ENCODE peak calls at places on chromosome 15, in eight cellular contexts. One of them, this sample, is unnamed.

GRCh38 chr15:63109498-63110290 is 12.0 kb upstream of the LACTB start:
- DNase-seq in MV-4-11: no peak
- DNase-seq in hippocampal formation: no peak
- DNase-seq in effector memory CD4-positive, alpha-beta T cell: no peak
- DNase-seq in transverse colon: no peak
- DNase-seq in Kasumi-1: no peak
- DNase-seq in NCI-H2029 treated with DMSO at 0.1 percent for 48 hours: no peak
- DNase-seq in B cell: no peak
- DNase-seq in this sample: no peak

GRCh38 chr15:75553659-75554058 is 25.5 kb downstream of the PTPN9 start:
- DNase-seq in MV-4-11: no peak
- DNase-seq in hippocampal formation: no peak
- DNase-seq in effector memory CD4-positive, alpha-beta T cell: no peak
- DNase-seq in transverse colon: no peak
- DNase-seq in Kasumi-1: no peak
- DNase-seq in NCI-H2029 treated with DMSO at 0.1 percent for 48 hours: no peak
- DNase-seq in B cell: no peak
- DNase-seq in this sample: no peak

GRCh38 chr15:65723786-65724354 is 68.2 kb downstream of the DENND4A start:
- DNase-seq in MV-4-11: peak; percentile 44
- DNase-seq in hippocampal formation: no peak
- DNase-seq in effector memory CD4-positive, alpha-beta T cell: no peak
- DNase-seq in transverse colon: no peak
- DNase-seq in Kasumi-1: no peak
- DNase-seq in NCI-H2029 treated with DMSO at 0.1 percent for 48 hours: no peak
- DNase-seq in B cell: no peak
- DNase-seq in this sample: no peak

GRCh38 chr15:48285329-48286214 is 45.7 kb upstream of the DUT start:
- DNase-seq in MV-4-11: peak; percentile 79
- DNase-seq in hippocampal formation: peak; percentile 69
- DNase-seq in effector memory CD4-positive, alpha-beta T cell: no peak
- DNase-seq in transverse colon: peak; percentile 62
- DNase-seq in Kasumi-1: peak; percentile 71
- DNase-seq in NCI-H2029 treated with DMSO at 0.1 percent for 48 hours: peak; percentile 54
- DNase-seq in B cell: peak; percentile 52
- DNase-seq in this sample: no peak

GRCh38 chr15:67242665-67243064 is 11.8 kb downstream of the AAGAB start:
- DNase-seq in MV-4-11: peak; percentile 77
- DNase-seq in hippocampal formation: no peak
- DNase-seq in effector memory CD4-positive, alpha-beta T cell: no peak
- DNase-seq in transverse colon: no peak
- DNase-seq in Kasumi-1: peak; percentile 64
- DNase-seq in NCI-H2029 treated with DMSO at 0.1 percent for 48 hours: no peak
- DNase-seq in B cell: no peak
- DNase-seq in this sample: no peak

GRCh38 chr15:91408476-91409076 is 308.5 kb downstream of the SV2B start:
- DNase-seq in MV-4-11: peak; percentile 15
- DNase-seq in hippocampal formation: no peak
- DNase-seq in effector memory CD4-positive, alpha-beta T cell: no peak
- DNase-seq in transverse colon: no peak
- DNase-seq in Kasumi-1: no peak
- DNase-seq in NCI-H2029 treated with DMSO at 0.1 percent for 48 hours: no peak
- DNase-seq in B cell: no peak
- DNase-seq in this sample: no peak

GRCh38 chr15:101039461-101039860 is 120.3 kb downstream of the LRRK1 start:
- DNase-seq in MV-4-11: no peak
- DNase-seq in hippocampal formation: no peak
- DNase-seq in effector memory CD4-positive, alpha-beta T cell: no peak
- DNase-seq in transverse colon: peak; percentile 2
- DNase-seq in Kasumi-1: no peak
- DNase-seq in NCI-H2029 treated with DMSO at 0.1 percent for 48 hours: no peak
- DNase-seq in B cell: no peak
- DNase-seq in this sample: no peak

GRCh38 chr15:99450896-99451358 is 114.9 kb upstream of the MEF2A start:
- DNase-seq in MV-4-11: peak; percentile 17
- DNase-seq in hippocampal formation: peak; percentile 16
- DNase-seq in effector memory CD4-positive, alpha-beta T cell: peak; percentile 21
- DNase-seq in transverse colon: peak; percentile 79
- DNase-seq in Kasumi-1: peak; percentile 14
- DNase-seq in NCI-H2029 treated with DMSO at 0.1 percent for 48 hours: no peak
- DNase-seq in B cell: no peak
- DNase-seq in this sample: no peak

GRCh38 chr15:81027200-81027599 is 26.5 kb downstream of the TLNRD1 start:
- DNase-seq in MV-4-11: no peak
- DNase-seq in hippocampal formation: no peak
- DNase-seq in effector memory CD4-positive, alpha-beta T cell: no peak
- DNase-seq in transverse colon: no peak
- DNase-seq in Kasumi-1: no peak
- DNase-seq in NCI-H2029 treated with DMSO at 0.1 percent for 48 hours: no peak
- DNase-seq in B cell: no peak
- DNase-seq in this sample: no peak

GRCh38 chr15:68550498-68551295 is 28.1 kb upstream of the CORO2B start:
- DNase-seq in MV-4-11: peak; percentile 2
- DNase-seq in hippocampal formation: peak; percentile 31
- DNase-seq in effector memory CD4-positive, alpha-beta T cell: peak; percentile 28
- DNase-seq in transverse colon: peak; percentile 78
- DNase-seq in Kasumi-1: peak; percentile 15
- DNase-seq in NCI-H2029 treated with DMSO at 0.1 percent for 48 hours: no peak
- DNase-seq in B cell: peak; percentile 64
- DNase-seq in this sample: peak; percentile 91

GRCh38 chr15:73927476-73928240 is 1.4 kb downstream of the LOXL1 start:
- DNase-seq in MV-4-11: no peak
- DNase-seq in hippocampal formation: no peak
- DNase-seq in effector memory CD4-positive, alpha-beta T cell: peak; percentile 50
- DNase-seq in transverse colon: peak; percentile 70
- DNase-seq in Kasumi-1: no peak
- DNase-seq in NCI-H2029 treated with DMSO at 0.1 percent for 48 hours: no peak
- DNase-seq in B cell: peak; percentile 90
- DNase-seq in this sample: no peak

GRCh38 chr15:57218826-57219576 is 157.3 kb upstream of the CGNL1 start:
- DNase-seq in MV-4-11: peak; percentile 50
- DNase-seq in hippocampal formation: peak; percentile 33
- DNase-seq in effector memory CD4-positive, alpha-beta T cell: no peak
- DNase-seq in transverse colon: no peak
- DNase-seq in Kasumi-1: peak; percentile 84
- DNase-seq in NCI-H2029 treated with DMSO at 0.1 percent for 48 hours: peak; percentile 68
- DNase-seq in B cell: no peak
- DNase-seq in this sample: no peak

GRCh38 chr15:63283126-63283525 is 5.7 kb downstream of the APH1B start:
- DNase-seq in MV-4-11: peak; percentile 83
- DNase-seq in hippocampal formation: no peak
- DNase-seq in effector memory CD4-positive, alpha-beta T cell: no peak
- DNase-seq in transverse colon: no peak
- DNase-seq in Kasumi-1: no peak
- DNase-seq in NCI-H2029 treated with DMSO at 0.1 percent for 48 hours: no peak
- DNase-seq in B cell: no peak
- DNase-seq in this sample: no peak

GRCh38 chr15:72790302-72790955 is 6.9 kb upstream of the ADPGK start:
- DNase-seq in MV-4-11: no peak
- DNase-seq in hippocampal formation: no peak
- DNase-seq in effector memory CD4-positive, alpha-beta T cell: no peak
- DNase-seq in transverse colon: no peak
- DNase-seq in Kasumi-1: no peak
- DNase-seq in NCI-H2029 treated with DMSO at 0.1 percent for 48 hours: no peak
- DNase-seq in B cell: no peak
- DNase-seq in this sample: no peak

GRCh38 chr15:35548435-35548834 is 2.5 kb upstream of the DPH6 start:
- DNase-seq in MV-4-11: no peak
- DNase-seq in hippocampal formation: no peak
- DNase-seq in effector memory CD4-positive, alpha-beta T cell: no peak
- DNase-seq in transverse colon: no peak
- DNase-seq in Kasumi-1: no peak
- DNase-seq in NCI-H2029 treated with DMSO at 0.1 percent for 48 hours: no peak
- DNase-seq in B cell: no peak
- DNase-seq in this sample: no peak

GRCh38 chr15:68924866-68925599 is 5.3 kb upstream of the SPESP1 start:
- DNase-seq in MV-4-11: peak; percentile 64
- DNase-seq in hippocampal formation: peak; percentile 61
- DNase-seq in effector memory CD4-positive, alpha-beta T cell: peak; percentile 2
- DNase-seq in transverse colon: peak; percentile 68
- DNase-seq in Kasumi-1: peak; percentile 57
- DNase-seq in NCI-H2029 treated with DMSO at 0.1 percent for 48 hours: peak; percentile 4
- DNase-seq in B cell: peak; percentile 70
- DNase-seq in this sample: peak; percentile 80

GRCh38 chr15:47431501-47431900 is 285.8 kb upstream of the SEMA6D start:
- DNase-seq in MV-4-11: no peak
- DNase-seq in hippocampal formation: no peak
- DNase-seq in effector memory CD4-positive, alpha-beta T cell: no peak
- DNase-seq in transverse colon: no peak
- DNase-seq in Kasumi-1: no peak
- DNase-seq in NCI-H2029 treated with DMSO at 0.1 percent for 48 hours: no peak
- DNase-seq in B cell: no peak
- DNase-seq in this sample: no peak

GRCh38 chr15:36696191-36696590 is 116.8 kb downstream of the CDIN1 start:
- DNase-seq in MV-4-11: peak; percentile 75
- DNase-seq in hippocampal formation: no peak
- DNase-seq in effector memory CD4-positive, alpha-beta T cell: no peak
- DNase-seq in transverse colon: no peak
- DNase-seq in Kasumi-1: no peak
- DNase-seq in NCI-H2029 treated with DMSO at 0.1 percent for 48 hours: no peak
- DNase-seq in B cell: no peak
- DNase-seq in this sample: no peak

GRCh38 chr15:35068861-35069260 is 16.2 kb downstream of the NANOGP8 start:
- DNase-seq in MV-4-11: no peak
- DNase-seq in hippocampal formation: no peak
- DNase-seq in effector memory CD4-positive, alpha-beta T cell: no peak
- DNase-seq in transverse colon: no peak
- DNase-seq in Kasumi-1: no peak
- DNase-seq in NCI-H2029 treated with DMSO at 0.1 percent for 48 hours: no peak
- DNase-seq in B cell: no peak
- DNase-seq in this sample: no peak

GRCh38 chr15:51585953-51586352 is 36.6 kb downstream of the DMXL2 start:
- DNase-seq in MV-4-11: peak; percentile 94
- DNase-seq in hippocampal formation: no peak
- DNase-seq in effector memory CD4-positive, alpha-beta T cell: no peak
- DNase-seq in transverse colon: no peak
- DNase-seq in Kasumi-1: no peak
- DNase-seq in NCI-H2029 treated with DMSO at 0.1 percent for 48 hours: no peak
- DNase-seq in B cell: no peak
- DNase-seq in this sample: no peak

GRCh38 chr15:62026707-62027565 is 33.3 kb downstream of the VPS13C start:
- DNase-seq in MV-4-11: peak; percentile 73
- DNase-seq in hippocampal formation: no peak
- DNase-seq in effector memory CD4-positive, alpha-beta T cell: no peak
- DNase-seq in transverse colon: no peak
- DNase-seq in Kasumi-1: peak; percentile 26
- DNase-seq in NCI-H2029 treated with DMSO at 0.1 percent for 48 hours: no peak
- DNase-seq in B cell: no peak
- DNase-seq in this sample: no peak

GRCh38 chr15:80179025-80179759 is 26.4 kb downstream of the FAH start:
- DNase-seq in MV-4-11: no peak
- DNase-seq in hippocampal formation: no peak
- DNase-seq in effector memory CD4-positive, alpha-beta T cell: no peak
- DNase-seq in transverse colon: no peak
- DNase-seq in Kasumi-1: no peak
- DNase-seq in NCI-H2029 treated with DMSO at 0.1 percent for 48 hours: no peak
- DNase-seq in B cell: no peak
- DNase-seq in this sample: no peak

This sample was measured in dorsolateral prefrontal cortex.